ENCODE peak calls at places on chromosome 22, in eight cellular contexts. One of them, this sample, is unnamed.

GRCh38 chr22:45284705-45285305 is at the start of gene UPK3A:
- DNase-seq in astrocyte of the spinal cord: no peak
- DNase-seq in mesothelial cell of epicardium: peak; percentile 46
- DNase-seq in choroid plexus epithelial cell: no peak
- DNase-seq in neural progenitor cell: peak; percentile 91
- DNase-seq in body of pancreas: peak; percentile 76
- DNase-seq in lung: peak; percentile 80
- DNase-seq in cardiac fibroblast: no peak
- DNase-seq in this sample: no peak

GRCh38 chr22:48089601-48090331 is 1327.3 kb downstream of the TBC1D22A start:
- DNase-seq in astrocyte of the spinal cord: no peak
- DNase-seq in mesothelial cell of epicardium: peak; percentile 34
- DNase-seq in choroid plexus epithelial cell: peak; percentile 4
- DNase-seq in neural progenitor cell: no peak
- DNase-seq in body of pancreas: no peak
- DNase-seq in lung: no peak
- DNase-seq in cardiac fibroblast: peak; percentile 5
- DNase-seq in this sample: no peak

GRCh38 chr22:49090061-49090852 is 737.4 kb downstream of the BRD1 start:
- DNase-seq in astrocyte of the spinal cord: no peak
- DNase-seq in mesothelial cell of epicardium: no peak
- DNase-seq in choroid plexus epithelial cell: no peak
- DNase-seq in neural progenitor cell: no peak
- DNase-seq in body of pancreas: no peak
- DNase-seq in lung: no peak
- DNase-seq in cardiac fibroblast: no peak
- DNase-seq in this sample: no peak

GRCh38 chr22:34986461-34986977 is 79.4 kb upstream of the ISX start:
- DNase-seq in astrocyte of the spinal cord: no peak
- DNase-seq in mesothelial cell of epicardium: no peak
- DNase-seq in choroid plexus epithelial cell: no peak
- DNase-seq in neural progenitor cell: no peak
- DNase-seq in body of pancreas: no peak
- DNase-seq in lung: no peak
- DNase-seq in cardiac fibroblast: no peak
- DNase-seq in this sample: no peak

GRCh38 chr22:19041403-19042074 is 80.7 kb downstream of the DGCR2 start:
- DNase-seq in astrocyte of the spinal cord: no peak
- DNase-seq in mesothelial cell of epicardium: no peak
- DNase-seq in choroid plexus epithelial cell: no peak
- DNase-seq in neural progenitor cell: no peak
- DNase-seq in body of pancreas: no peak
- DNase-seq in lung: no peak
- DNase-seq in cardiac fibroblast: no peak
- DNase-seq in this sample: no peak

GRCh38 chr22:19879248-19879575 is 24.5 kb upstream of the GNB1L start:
- DNase-seq in astrocyte of the spinal cord: no peak
- DNase-seq in mesothelial cell of epicardium: peak; percentile 15
- DNase-seq in choroid plexus epithelial cell: no peak
- DNase-seq in neural progenitor cell: no peak
- DNase-seq in body of pancreas: peak; percentile 5
- DNase-seq in lung: no peak
- DNase-seq in cardiac fibroblast: no peak
- DNase-seq in this sample: no peak

GRCh38 chr22:23119492-23120414 is 22.0 kb downstream of the RSPH14 start:
- DNase-seq in astrocyte of the spinal cord: no peak
- DNase-seq in mesothelial cell of epicardium: no peak
- DNase-seq in choroid plexus epithelial cell: no peak
- DNase-seq in neural progenitor cell: no peak
- DNase-seq in body of pancreas: no peak
- DNase-seq in lung: no peak
- DNase-seq in cardiac fibroblast: no peak
- DNase-seq in this sample: no peak

GRCh38 chr22:19757140-19757984 is 3.2 kb upstream of the TBX1 start:
- DNase-seq in astrocyte of the spinal cord: no peak
- DNase-seq in mesothelial cell of epicardium: no peak
- DNase-seq in choroid plexus epithelial cell: no peak
- DNase-seq in neural progenitor cell: peak; percentile 27
- DNase-seq in body of pancreas: no peak
- DNase-seq in lung: no peak
- DNase-seq in cardiac fibroblast: no peak
- DNase-seq in this sample: no peak

GRCh38 chr22:19597399-19597735 is 73.2 kb upstream of the CLDN5 start:
- DNase-seq in astrocyte of the spinal cord: no peak
- DNase-seq in mesothelial cell of epicardium: no peak
- DNase-seq in choroid plexus epithelial cell: no peak
- DNase-seq in neural progenitor cell: no peak
- DNase-seq in body of pancreas: no peak
- DNase-seq in lung: no peak
- DNase-seq in cardiac fibroblast: no peak
- DNase-seq in this sample: no peak

GRCh38 chr22:27754247-27754887 is 47.2 kb downstream of the MN1 start:
- DNase-seq in astrocyte of the spinal cord: peak; percentile 26
- DNase-seq in mesothelial cell of epicardium: peak; percentile 29
- DNase-seq in choroid plexus epithelial cell: peak; percentile 37
- DNase-seq in neural progenitor cell: no peak
- DNase-seq in body of pancreas: no peak
- DNase-seq in lung: no peak
- DNase-seq in cardiac fibroblast: peak; percentile 42
- DNase-seq in this sample: no peak

GRCh38 chr22:34105461-34106062 is 185.3 kb upstream of the LARGE1 start:
- DNase-seq in astrocyte of the spinal cord: no peak
- DNase-seq in mesothelial cell of epicardium: peak; percentile 26
- DNase-seq in choroid plexus epithelial cell: no peak
- DNase-seq in neural progenitor cell: peak; percentile 79
- DNase-seq in body of pancreas: peak; percentile 68
- DNase-seq in lung: peak; percentile 40
- DNase-seq in cardiac fibroblast: peak; percentile 1
- DNase-seq in this sample: no peak

GRCh38 chr22:48782817-48783511 is 1044.7 kb downstream of the BRD1 start:
- DNase-seq in astrocyte of the spinal cord: no peak
- DNase-seq in mesothelial cell of epicardium: no peak
- DNase-seq in choroid plexus epithelial cell: no peak
- DNase-seq in neural progenitor cell: peak; percentile 73
- DNase-seq in body of pancreas: no peak
- DNase-seq in lung: peak; percentile 16
- DNase-seq in cardiac fibroblast: no peak
- DNase-seq in this sample: no peak

GRCh38 chr22:20111045-20111688 is 4.7 kb upstream of the RANBP1 start:
- DNase-seq in astrocyte of the spinal cord: peak; percentile 19
- DNase-seq in mesothelial cell of epicardium: no peak
- DNase-seq in choroid plexus epithelial cell: peak; percentile 33
- DNase-seq in neural progenitor cell: peak; percentile 69
- DNase-seq in body of pancreas: no peak
- DNase-seq in lung: no peak
- DNase-seq in cardiac fibroblast: peak; percentile 30
- DNase-seq in this sample: no peak

GRCh38 chr22:49099496-49100124 is 728.1 kb downstream of the BRD1 start:
- DNase-seq in astrocyte of the spinal cord: no peak
- DNase-seq in mesothelial cell of epicardium: no peak
- DNase-seq in choroid plexus epithelial cell: no peak
- DNase-seq in neural progenitor cell: no peak
- DNase-seq in body of pancreas: no peak
- DNase-seq in lung: no peak
- DNase-seq in cardiac fibroblast: no peak
- DNase-seq in this sample: no peak

GRCh38 chr22:32411388-32411787 is 659 bp downstream of the RTCB start:
- DNase-seq in astrocyte of the spinal cord: peak; percentile 40
- DNase-seq in mesothelial cell of epicardium: no peak
- DNase-seq in choroid plexus epithelial cell: peak; percentile 46
- DNase-seq in neural progenitor cell: peak; percentile 4
- DNase-seq in body of pancreas: no peak
- DNase-seq in lung: no peak
- DNase-seq in cardiac fibroblast: no peak
- DNase-seq in this sample: no peak

GRCh38 chr22:28034760-28035401 is 115.8 kb upstream of the PITPNB start:
- DNase-seq in astrocyte of the spinal cord: peak; percentile 54
- DNase-seq in mesothelial cell of epicardium: peak; percentile 67
- DNase-seq in choroid plexus epithelial cell: peak; percentile 69
- DNase-seq in neural progenitor cell: no peak
- DNase-seq in body of pancreas: peak; percentile 42
- DNase-seq in lung: peak; percentile 65
- DNase-seq in cardiac fibroblast: peak; percentile 79
- DNase-seq in this sample: no peak

GRCh38 chr22:27011131-27011530 is 353.7 kb downstream of the MIAT start:
- DNase-seq in astrocyte of the spinal cord: no peak
- DNase-seq in mesothelial cell of epicardium: no peak
- DNase-seq in choroid plexus epithelial cell: no peak
- DNase-seq in neural progenitor cell: no peak
- DNase-seq in body of pancreas: no peak
- DNase-seq in lung: no peak
- DNase-seq in cardiac fibroblast: no peak
- DNase-seq in this sample: no peak

GRCh38 chr22:48167238-48167637 is 1404.8 kb downstream of the TBC1D22A start:
- DNase-seq in astrocyte of the spinal cord: no peak
- DNase-seq in mesothelial cell of epicardium: no peak
- DNase-seq in choroid plexus epithelial cell: no peak
- DNase-seq in neural progenitor cell: peak; percentile 69
- DNase-seq in body of pancreas: no peak
- DNase-seq in lung: no peak
- DNase-seq in cardiac fibroblast: no peak
- DNase-seq in this sample: no peak

GRCh38 chr22:25898707-25899365 is 156.8 kb downstream of the MYO18B start:
- DNase-seq in astrocyte of the spinal cord: no peak
- DNase-seq in mesothelial cell of epicardium: no peak
- DNase-seq in choroid plexus epithelial cell: no peak
- DNase-seq in neural progenitor cell: peak; percentile 64
- DNase-seq in body of pancreas: no peak
- DNase-seq in lung: no peak
- DNase-seq in cardiac fibroblast: no peak
- DNase-seq in this sample: no peak

GRCh38 chr22:25892678-25893077 is 150.7 kb downstream of the MYO18B start:
- DNase-seq in astrocyte of the spinal cord: no peak
- DNase-seq in mesothelial cell of epicardium: no peak
- DNase-seq in choroid plexus epithelial cell: no peak
- DNase-seq in neural progenitor cell: no peak
- DNase-seq in body of pancreas: no peak
- DNase-seq in lung: no peak
- DNase-seq in cardiac fibroblast: no peak
- DNase-seq in this sample: no peak

GRCh38 chr22:25895678-25896077 is 153.7 kb downstream of the MYO18B start:
- DNase-seq in astrocyte of the spinal cord: no peak
- DNase-seq in mesothelial cell of epicardium: no peak
- DNase-seq in choroid plexus epithelial cell: no peak
- DNase-seq in neural progenitor cell: no peak
- DNase-seq in body of pancreas: no peak
- DNase-seq in lung: no peak
- DNase-seq in cardiac fibroblast: no peak
- DNase-seq in this sample: no peak

GRCh38 chr22:25896592-25896991 is 154.6 kb downstream of the MYO18B start:
- DNase-seq in astrocyte of the spinal cord: no peak
- DNase-seq in mesothelial cell of epicardium: no peak
- DNase-seq in choroid plexus epithelial cell: no peak
- DNase-seq in neural progenitor cell: no peak
- DNase-seq in body of pancreas: no peak
- DNase-seq in lung: no peak
- DNase-seq in cardiac fibroblast: no peak
- DNase-seq in this sample: no peak

GRCh38 chr22:25896098-25896497 is 154.1 kb downstream of the MYO18B start:
- DNase-seq in astrocyte of the spinal cord: no peak
- DNase-seq in mesothelial cell of epicardium: no peak
- DNase-seq in choroid plexus epithelial cell: no peak
- DNase-seq in neural progenitor cell: peak; percentile 16
- DNase-seq in body of pancreas: no peak
- DNase-seq in lung: no peak
- DNase-seq in cardiac fibroblast: no peak
- DNase-seq in this sample: no peak
- TF ChIP-seq CTCF in astrocyte of the spinal cord: no peak
- TF ChIP-seq CTCF in mesothelial cell of epicardium: no peak
- TF ChIP-seq CTCF in choroid plexus epithelial cell: no peak
- TF ChIP-seq CTCF in neural progenitor cell: peak; percentile 37
- TF ChIP-seq CTCF in body of pancreas: no peak
- TF ChIP-seq CTCF in lung: no peak
- TF ChIP-seq CTCF in cardiac fibroblast: no peak
- TF ChIP-seq CTCF in this sample: peak; percentile 22

GRCh38 chr22:31199187-31199586 is 12.9 kb upstream of the LIMK2 start:
- DNase-seq in astrocyte of the spinal cord: no peak
- DNase-seq in mesothelial cell of epicardium: no peak
- DNase-seq in choroid plexus epithelial cell: peak; percentile 13
- DNase-seq in neural progenitor cell: no peak
- DNase-seq in body of pancreas: no peak
- DNase-seq in lung: no peak
- DNase-seq in cardiac fibroblast: no peak
- DNase-seq in this sample: no peak
- TF ChIP-seq CTCF in astrocyte of the spinal cord: peak; percentile 10
- TF ChIP-seq CTCF in mesothelial cell of epicardium: no peak
- TF ChIP-seq CTCF in choroid plexus epithelial cell: peak; percentile 35
- TF ChIP-seq CTCF in neural progenitor cell: peak; percentile 21
- TF ChIP-seq CTCF in body of pancreas: no peak
- TF ChIP-seq CTCF in lung: no peak
- TF ChIP-seq CTCF in cardiac fibroblast: no peak
- TF ChIP-seq CTCF in this sample: no peak

DNA sequence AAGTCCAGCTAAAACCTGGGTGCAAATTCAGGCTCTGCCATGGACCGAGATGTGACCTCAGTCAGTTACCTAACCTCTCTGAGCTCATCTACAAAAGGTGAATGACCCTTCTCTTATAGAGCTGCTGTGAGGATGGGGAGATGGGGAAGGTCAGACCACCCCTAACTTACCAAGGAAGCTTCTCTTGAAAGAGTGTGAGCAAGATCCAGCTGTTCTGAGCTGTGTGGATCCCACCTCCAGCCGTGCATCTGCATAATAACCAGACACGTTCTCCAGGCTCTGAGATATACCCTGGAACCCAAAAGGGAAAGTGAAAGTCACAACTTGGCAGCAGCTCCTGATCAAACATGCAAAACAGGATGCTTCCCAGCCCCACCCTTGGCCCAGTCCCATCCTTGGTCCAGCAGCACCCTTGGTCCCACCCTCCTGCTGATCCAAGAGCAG is at the start of gene APOL3:
- DNase-seq in astrocyte of the spinal cord: peak; percentile 68
- DNase-seq in mesothelial cell of epicardium: no peak
- DNase-seq in choroid plexus epithelial cell: peak; percentile 81
- DNase-seq in neural progenitor cell: no peak
- DNase-seq in body of pancreas: peak; percentile 39
- DNase-seq in lung: peak; percentile 69
- DNase-seq in cardiac fibroblast: peak; percentile 83
- DNase-seq in this sample: no peak
- TF ChIP-seq CTCF in astrocyte of the spinal cord: no peak
- TF ChIP-seq CTCF in mesothelial cell of epicardium: no peak
- TF ChIP-seq CTCF in choroid plexus epithelial cell: no peak
- TF ChIP-seq CTCF in neural progenitor cell: no peak
- TF ChIP-seq CTCF in body of pancreas: no peak
- TF ChIP-seq CTCF in lung: no peak
- TF ChIP-seq CTCF in cardiac fibroblast: no peak
- TF ChIP-seq CTCF in this sample: no peak

DNA sequence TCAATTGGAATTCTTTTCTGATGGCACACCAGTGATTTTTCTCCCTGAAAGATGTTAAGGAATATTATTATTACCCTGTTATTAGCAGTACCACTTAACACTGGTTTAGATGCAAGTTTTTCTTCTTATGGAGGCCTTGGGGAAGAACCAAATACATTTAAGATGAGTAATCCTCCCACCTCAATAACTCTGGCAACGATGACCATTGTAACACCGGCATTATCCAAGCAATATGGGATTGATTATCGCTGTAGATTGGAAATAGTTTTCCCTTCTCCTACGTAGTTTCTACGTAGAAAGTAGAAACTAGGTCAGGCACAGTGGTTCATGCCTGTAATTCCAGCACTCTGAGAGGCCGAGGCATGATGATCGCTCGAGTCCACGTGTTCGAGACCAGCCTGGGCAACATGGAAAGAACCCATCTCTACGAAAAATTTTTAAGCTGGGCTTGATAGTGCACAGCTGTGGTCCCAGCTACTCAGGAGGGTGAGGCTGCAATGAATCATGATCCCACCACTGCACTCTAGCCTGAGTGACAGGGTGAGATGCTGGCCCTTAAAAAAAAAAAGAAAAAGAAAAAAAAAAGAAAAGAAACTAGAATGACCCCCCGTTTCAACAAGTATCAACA is 45.5 kb downstream of the PACSIN2 start:
- DNase-seq in astrocyte of the spinal cord: peak; percentile 71
- DNase-seq in mesothelial cell of epicardium: no peak
- DNase-seq in choroid plexus epithelial cell: peak; percentile 55
- DNase-seq in neural progenitor cell: no peak
- DNase-seq in body of pancreas: no peak
- DNase-seq in lung: no peak
- DNase-seq in cardiac fibroblast: peak; percentile 44
- DNase-seq in this sample: no peak
- TF ChIP-seq CTCF in astrocyte of the spinal cord: no peak
- TF ChIP-seq CTCF in mesothelial cell of epicardium: no peak
- TF ChIP-seq CTCF in choroid plexus epithelial cell: no peak
- TF ChIP-seq CTCF in neural progenitor cell: no peak
- TF ChIP-seq CTCF in body of pancreas: no peak
- TF ChIP-seq CTCF in lung: no peak
- TF ChIP-seq CTCF in cardiac fibroblast: no peak
- TF ChIP-seq CTCF in this sample: no peak

This sample was measured in D721Med.